ENCODE peak calls at places on chromosomes 2 and 18, in six cellular contexts. W is iPS DF 6.9, C is H54, E is KG1, L is H9, Z is memory B cell. D is an unnamed sample.

GRCh38 chr2:180520816-180521595 is 459.4 kb upstream of the UBE2E3 start:
- DNase-seq in W (no peak), C (no peak), E (no peak), L (no peak), Z (no peak), D (peak)

GRCh38 chr2:149087751-149088150 is 49.3 kb downstream of the LYPD6B start:
- DNase-seq in W (no peak), C (no peak), E (no peak), L (no peak), Z (no peak), D (no peak)

GRCh38 chr2:151632993-151633592 is 101.2 kb downstream of the NEB start:
- DNase-seq in W (no peak), C (no peak), E (no peak), L (no peak), Z (no peak), D (peak)

GRCh38 chr18:51160646-51161045 is 36.8 kb downstream of the MEX3C start:
- DNase-seq in W (no peak), C (no peak), E (no peak), L (no peak), Z (no peak), D (no peak)

GRCh38 chr2:238928520-238929241 is 80.8 kb downstream of the TWIST2 start:
- DNase-seq in W (no peak), C (no peak), E (no peak), L (peak), Z (no peak), D (no peak)

GRCh38 chr18:46352520-46353250 is 248.5 kb downstream of the HAUS1 start:
- DNase-seq in W (no peak), C (no peak), E (no peak), L (no peak), Z (no peak), D (no peak)

GRCh38 chr18:70781860-70782453 is 493.1 kb downstream of the SOCS6 start:
- DNase-seq in W (peak), C (peak), E (peak), L (peak), Z (peak), D (peak)

GRCh38 chr2:221097568-221097915 is 474.6 kb downstream of the EPHA4 start:
- DNase-seq in W (no peak), C (peak), E (no peak), L (no peak), Z (no peak), D (peak)

GRCh38 chr2:102509749-102510148 is 36.7 kb downstream of the SLC9A4 start:
- DNase-seq in W (no peak), C (no peak), E (no peak), L (no peak), Z (no peak), D (peak)

GRCh38 chr2:217956895-217957457 is 45.8 kb downstream of the TNS1 start:
- DNase-seq in W (no peak), C (no peak), E (no peak), L (no peak), Z (no peak), D (no peak)

GRCh38 chr18:75063615-75064512 is 145.1 kb downstream of the PTGR3 start:
- DNase-seq in W (no peak), C (no peak), E (no peak), L (no peak), Z (no peak), D (no peak)

GRCh38 chr2:155218945-155219344 is 520.5 kb downstream of the KCNJ3 start:
- DNase-seq in W (no peak), C (no peak), E (no peak), L (no peak), Z (no peak), D (no peak)

GRCh38 chr2:234672498-234673150 is 175.7 kb upstream of the ARL4C start:
- DNase-seq in W (no peak), C (no peak), E (no peak), L (no peak), Z (no peak), D (no peak)

GRCh38 chr2:27954261-27954673 is 63.7 kb downstream of the BABAM2 start:
- DNase-seq in W (no peak), C (no peak), E (no peak), L (no peak), Z (no peak), D (peak)

GRCh38 chr2:54503192-54503591 is 47.1 kb downstream of the SPTBN1 start:
- DNase-seq in W (no peak), C (no peak), E (no peak), L (peak), Z (peak), D (peak)

GRCh38 chr2:65402339-65402738 is 30.1 kb downstream of the SPRED2 start:
- DNase-seq in W (no peak), C (no peak), E (no peak), L (no peak), Z (no peak), D (peak)

GRCh38 chr18:45780568-45780967 is 44.9 kb upstream of the SIGLEC15 start:
- DNase-seq in W (no peak), C (no peak), E (no peak), L (no peak), Z (no peak), D (peak)

GRCh38 chr2:154588838-154589237 is 109.7 kb upstream of the KCNJ3 start:
- DNase-seq in W (no peak), C (no peak), E (no peak), L (no peak), Z (no peak), D (no peak)

GRCh38 chr2:50613161-50613560 is 418.8 kb downstream of the NRXN1 start:
- DNase-seq in W (no peak), C (no peak), E (no peak), L (no peak), Z (no peak), D (peak)

GRCh38 chr2:9952286-9952737 is 819 bp downstream of the GRHL1 start:
- DNase-seq in W (no peak), C (no peak), E (no peak), L (no peak), Z (no peak), D (no peak)